ENCODE peak calls at places on chromosomes 1 and 21, in five cellular contexts. P is HepG2, E is IMR-90, W is SK-N-SH, G is GM12878. K is an unnamed sample.

GRCh38 chr21:45050361-45050785 is 24.0 kb upstream of the ADARB1 start:
- DNase-seq in E (no peak), G (no peak), W (no peak), P (no peak), K (no peak)

GRCh38 chr1:78758493-78758892 is 108.9 kb downstream of the IFI44 start:
- DNase-seq in G (no peak), P (no peak), W (no peak), E (peak; percentile 17), K (no peak)

GRCh38 chr1:227731241-227731677 is 3.8 kb downstream of the JMJD4 start:
- DNase-seq in W (no peak), P (no peak), E (no peak), G (no peak), K (no peak)

GRCh38 chr1:68140536-68140935 is 90.1 kb upstream of the DIRAS3 start:
- DNase-seq in W (no peak), P (no peak), G (no peak), E (peak; percentile 69), K (no peak)

GRCh38 chr1:158509471-158510161 is 37.6 kb downstream of the OR10R2 start:
- DNase-seq in G (no peak), W (no peak), P (no peak), E (no peak), K (no peak)

GRCh38 chr1:212649020-212649419 is 40.5 kb downstream of the ATF3 start:
- DNase-seq in E (peak; percentile 82), P (no peak), W (no peak), G (no peak), K (no peak)

GRCh38 chr1:29753771-29754607 is 517.7 kb downstream of the PTPRU start:
- DNase-seq in P (no peak), W (peak; percentile 81), G (no peak), E (no peak), K (no peak)

GRCh38 chr1:160108888-160109662 is 6.5 kb upstream of the ATP1A2 start:
- DNase-seq in E (peak; percentile 52), P (peak; percentile 80), W (peak; percentile 63), G (no peak), K (peak; percentile 65)

GRCh38 chr1:113307771-113308451 is 82.4 kb upstream of the MAGI3 start:
- DNase-seq in G (no peak), W (no peak), P (peak; percentile 41), E (peak; percentile 28), K (no peak)

GRCh38 chr1:175434268-175434860 is 241.8 kb upstream of the KIAA0040 start:
- DNase-seq in W (no peak), E (no peak), P (no peak), G (no peak), K (peak; percentile 71)

GRCh38 chr1:196464545-196464944 is 143.7 kb downstream of the KCNT2 start:
- DNase-seq in G (no peak), P (no peak), W (no peak), E (peak; percentile 31), K (no peak)

GRCh38 chr1:185860316-185860715 is 126.1 kb downstream of the HMCN1 start:
- DNase-seq in P (no peak), G (no peak), W (no peak), E (peak; percentile 74), K (no peak)

GRCh38 chr1:185861630-185862029 is 127.4 kb downstream of the HMCN1 start:
- DNase-seq in E (peak; percentile 59), W (no peak), G (no peak), P (no peak), K (no peak)

GRCh38 chr1:185864331-185864730 is 130.1 kb downstream of the HMCN1 start:
- DNase-seq in P (no peak), W (no peak), E (no peak), G (no peak), K (no peak)

GRCh38 chr1:185860876-185861275 is 126.7 kb downstream of the HMCN1 start:
- DNase-seq in W (no peak), P (no peak), G (no peak), E (peak; percentile 18), K (no peak)

DNA sequence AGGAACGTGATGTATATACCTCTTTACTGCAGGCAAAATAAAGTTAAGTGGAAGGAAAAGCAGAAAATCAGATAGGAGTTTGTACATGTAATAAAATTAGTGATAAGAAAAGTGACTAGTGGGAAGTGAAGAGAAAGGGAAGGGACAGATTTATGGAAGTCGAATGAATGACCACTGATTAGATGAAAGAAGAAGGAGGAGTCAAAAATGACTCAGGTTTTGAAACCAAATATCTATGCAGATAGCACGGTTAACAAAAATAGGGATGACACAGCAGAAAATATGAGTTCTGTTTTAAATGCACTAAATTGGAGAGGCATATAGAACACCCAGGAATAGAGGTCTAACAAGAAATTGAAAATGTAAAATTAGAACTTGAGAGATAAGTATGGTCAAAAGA is 128.0 kb downstream of the HMCN1 start:
- DNase-seq in G (no peak), W (no peak), P (no peak), E (peak; percentile 49), K (no peak)
- TF ChIP-seq MXI1 in G (no peak), W (no peak), P (no peak), E (no peak), K (no peak)

GRCh38 chr1:24459551-24460266 is 42.9 kb upstream of the RCAN3 start:
- DNase-seq in P (no peak), E (no peak), G (no peak), W (no peak), K (no peak)

GRCh38 chr1:24465638-24466037 is 37.0 kb upstream of the RCAN3 start:
- DNase-seq in E (no peak), G (no peak), W (no peak), P (no peak), K (no peak)

GRCh38 chr1:24465099-24465498 is 37.5 kb upstream of the RCAN3 start:
- DNase-seq in E (no peak), G (no peak), W (no peak), P (no peak), K (no peak)

GRCh38 chr1:24464378-24464770 is 38.3 kb upstream of the RCAN3 start:
- DNase-seq in P (no peak), W (no peak), E (peak; percentile 37), G (no peak), K (no peak)

GRCh38 chr1:24463756-24464377 is 38.8 kb upstream of the RCAN3 start:
- DNase-seq in G (no peak), P (no peak), W (no peak), E (no peak), K (no peak)
- TF ChIP-seq MXI1 in G (no peak), P (no peak), W (no peak), E (no peak), K (no peak)

DNA sequence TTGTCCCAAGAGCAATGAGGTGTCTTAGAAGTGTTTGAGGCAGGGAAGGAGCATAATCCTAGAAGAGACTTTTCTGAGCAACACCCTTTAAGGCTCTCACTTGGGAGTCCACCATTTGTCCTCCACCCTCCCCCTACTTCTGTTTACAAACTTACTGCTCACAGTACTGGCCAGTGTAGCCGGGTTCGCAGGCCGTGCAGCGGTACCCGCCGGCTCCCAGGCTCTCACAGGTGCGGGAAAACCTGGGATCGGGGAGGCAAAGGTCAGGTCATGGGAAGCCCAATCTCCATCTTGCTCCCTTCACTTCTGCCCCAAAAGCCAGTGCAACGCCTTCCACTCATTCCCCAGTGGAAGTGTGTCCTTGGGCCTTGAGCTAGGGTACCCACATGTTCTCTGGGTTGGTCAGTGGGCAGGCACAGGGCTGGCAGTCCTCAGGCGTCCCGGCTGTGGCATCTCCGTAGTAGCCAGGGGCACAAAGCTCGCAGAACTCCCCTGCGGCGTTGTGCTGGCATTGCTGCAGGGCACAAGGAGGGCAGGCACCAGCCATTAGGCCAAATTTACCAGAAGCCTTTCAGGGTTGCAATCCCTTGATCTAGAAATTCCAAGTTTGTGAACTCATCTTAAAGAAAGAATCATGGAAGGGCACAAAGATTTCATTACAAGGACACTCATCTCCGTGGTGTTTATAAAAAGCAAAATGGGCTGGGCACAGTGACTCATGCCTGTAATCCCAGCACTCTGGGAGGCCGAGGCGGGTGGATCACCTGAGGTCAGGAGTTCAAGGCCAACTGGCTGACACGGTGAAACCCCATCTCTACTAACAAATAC is 49.8 kb downstream of the LDLRAD2 start:
- DNase-seq in G (no peak), E (peak; percentile 78), P (peak; percentile 65), W (no peak), K (no peak)
- TF ChIP-seq MXI1 in G (no peak), E (no peak), P (no peak), W (no peak), K (no peak)

GRCh38 chr1:71270394-71270793 is 189.6 kb upstream of the ZRANB2 start:
- DNase-seq in E (no peak), G (no peak), P (no peak), W (no peak), K (no peak)
- TF ChIP-seq MXI1 in E (no peak), G (no peak), P (no peak), W (no peak), K (no peak)

GRCh38 chr1:173295995-173296394 is 88.9 kb upstream of the TNFSF4 start:
- DNase-seq in G (no peak), E (peak; percentile 37), P (no peak), W (no peak), K (no peak)

GRCh38 chr1:173300249-173301044 is 93.3 kb upstream of the TNFSF4 start:
- DNase-seq in W (no peak), P (no peak), E (no peak), G (no peak), K (no peak)

GRCh38 chr1:173295391-173295790 is 88.3 kb upstream of the TNFSF4 start:
- DNase-seq in P (no peak), G (no peak), E (no peak), W (no peak), K (no peak)

GRCh38 chr1:173294853-173295252 is 87.7 kb upstream of the TNFSF4 start:
- DNase-seq in E (peak; percentile 47), W (no peak), G (no peak), P (no peak), K (no peak)

GRCh38 chr1:173297798-173298391 is 90.8 kb upstream of the TNFSF4 start:
- DNase-seq in G (peak; percentile 92), W (no peak), P (no peak), E (no peak), K (no peak)
- TF ChIP-seq MXI1 in G (peak; percentile 38), W (no peak), P (no peak), E (no peak), K (no peak)

GRCh38 chr1:46204406-46204742 is 1.2 kb downstream of the LURAP1 start:
- DNase-seq in G (no peak), P (no peak), W (peak; percentile 9), E (no peak), K (no peak)

GRCh38 chr1:46202975-46203737 is at the start of gene LURAP1:
- DNase-seq in E (peak; percentile 72), W (peak; percentile 84), G (no peak), P (no peak), K (peak; percentile 81)

GRCh38 chr1:46205141-46205540 is 2.0 kb downstream of the LURAP1 start:
- DNase-seq in P (no peak), W (no peak), E (no peak), G (no peak), K (no peak)

GRCh38 chr1:46205794-46206193 is 2.7 kb downstream of the LURAP1 start:
- DNase-seq in W (peak; percentile 13), E (no peak), P (no peak), G (no peak), K (peak; percentile 13)

DNA sequence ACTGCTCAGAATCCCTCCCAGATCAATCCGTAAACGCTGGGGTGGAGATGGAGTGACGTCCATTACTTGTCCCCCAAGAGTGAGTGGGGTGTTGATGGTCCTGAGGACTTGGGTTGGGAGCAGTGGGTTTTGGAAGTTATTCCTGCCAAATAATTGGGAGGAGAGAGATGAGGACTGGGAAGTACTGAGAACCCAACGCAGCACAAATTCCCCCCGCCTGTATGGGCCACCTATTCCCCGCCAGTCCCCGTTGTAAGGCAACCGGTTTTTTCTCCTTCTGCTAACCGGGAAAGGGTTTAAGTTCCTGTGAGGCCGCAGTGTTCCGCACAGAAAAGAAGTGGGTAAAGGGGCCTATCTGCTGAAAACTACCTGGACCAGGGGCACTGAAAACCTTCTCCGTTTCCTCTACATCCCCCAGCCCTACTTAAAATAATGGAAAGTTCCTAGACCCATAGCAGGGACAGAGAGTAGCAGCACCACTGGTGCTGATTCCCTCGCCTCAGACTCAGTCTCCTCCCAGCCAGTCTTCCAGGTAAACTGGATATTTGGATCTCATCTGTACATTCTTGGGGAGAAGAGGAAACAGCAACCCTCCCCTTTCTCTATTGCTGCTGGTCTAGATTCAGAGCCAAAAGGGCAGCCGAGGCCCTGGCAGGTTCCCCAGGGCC is 738 bp downstream of the LURAP1 start:
- DNase-seq in E (no peak), G (no peak), W (peak; percentile 36), P (no peak), K (no peak)
- TF ChIP-seq MXI1 in E (no peak), G (no peak), W (no peak), P (no peak), K (no peak)

K was measured in K562.